ENCODE peak calls at places on chromosomes 16 and 17, in six cellular contexts. B is cardiac muscle cell, T is pancreas, F is transverse colon, Q is psoas muscle, J is iPS DF 6.9. D is an unnamed sample. For H3K36me3, the result is how much of the 10 kb centered on the place peaks cover.

GRCh38 chr17:67378444-67379250 is 1.6 kb downstream of the PITPNC1 start:
- DNase-seq in F (peak), T (peak), Q (peak), B (peak), J (peak), D (peak)

GRCh38 chr16:15434079-15434424 is 336 bp upstream of the BMERB1 start:
- DNase-seq in J (no peak), B (no peak), Q (no peak), F (no peak), T (no peak), D (no peak)

GRCh38 chr16:70529051-70529777 is 5.6 kb downstream of the SF3B3 start:
- DNase-seq in Q (no peak), F (no peak), J (no peak), B (no peak), T (no peak), D (no peak)

GRCh38 chr16:60181542-60181941 is 1447.4 kb upstream of the GOT2 start:
- DNase-seq in J (no peak), B (no peak), F (no peak), Q (no peak), T (no peak), D (no peak)

GRCh38 chr17:45229681-45230409 is 8.2 kb downstream of the FMNL1 start:
- DNase-seq in T (no peak), J (no peak), Q (peak), F (peak), B (no peak), D (no peak)

GRCh38 chr16:79437764-79438728 is 162.5 kb downstream of the MAF start:
- DNase-seq in J (no peak), B (no peak), Q (peak), T (peak), F (no peak), D (no peak)

GRCh38 chr17:73205326-73205980 is 12.6 kb downstream of the COG1 start:
- DNase-seq in F (no peak), T (no peak), Q (peak), J (no peak), B (no peak), D (no peak)

GRCh38 chr16:67163164-67163902 is 1.2 kb upstream of the HSF4 start:
- DNase-seq in Q (peak), B (peak), T (peak), F (no peak), J (no peak), D (no peak)

GRCh38 chr16:74984194-74984669 is 691 bp downstream of the WDR59 start:
- DNase-seq in Q (no peak), J (no peak), T (no peak), F (no peak), B (no peak), D (peak)

GRCh38 chr16:29307598-29308507 is 98.7 kb downstream of the NPIPB11 start:
- DNase-seq in F (no peak), Q (no peak), T (no peak), B (no peak), J (no peak), D (no peak)

GRCh38 chr16:2715519-2715918 is 4.5 kb downstream of the PRSS27 start:
- DNase-seq in J (no peak), F (peak), B (peak), T (peak), Q (peak), D (peak)

GRCh38 chr16:74607310-74607966 is 524 bp upstream of the GLG1 start:
- DNase-seq in F (no peak), J (no peak), Q (no peak), B (no peak), T (no peak), D (no peak)

GRCh38 chr16:1261131-1261917 is 5.5 kb downstream of the TPSD1 start:
- DNase-seq in J (no peak), F (no peak), B (no peak), T (no peak), Q (no peak), D (no peak)

GRCh38 chr17:44587339-44587738 is 30.1 kb downstream of the FZD2 start:
- DNase-seq in B (peak), F (no peak), J (no peak), Q (peak), T (no peak), D (no peak)

GRCh38 chr16:2473999-2474876 is 689 bp upstream of the TBC1D24 start:
- DNase-seq in B (peak), Q (peak), F (peak), J (no peak), T (peak), D (peak)

GRCh38 chr16:81708459-81709368 is 70.4 kb upstream of the PLCG2 start:
- DNase-seq in B (no peak), Q (no peak), F (peak), J (no peak), T (peak), D (no peak)

GRCh38 chr16:4123617-4124300 is 7.5 kb upstream of the ADCY9 start:
- DNase-seq in B (no peak), T (no peak), J (no peak), Q (no peak), F (no peak), D (no peak)

GRCh38 chr17:73072254-73072962 is 20.1 kb downstream of the SLC39A11 start:
- DNase-seq in F (no peak), B (no peak), J (no peak), T (no peak), Q (no peak), D (no peak)

GRCh38 chr16:2206420-2206779 is 1.1 kb downstream of the MLST8 start:
- DNase-seq in B (no peak), Q (no peak), T (no peak), F (no peak), J (no peak), D (no peak)

GRCh38 chr16:154223-155030 is 2.0 kb downstream of the HBZ start:
- DNase-seq in F (peak), T (no peak), B (peak), J (no peak), Q (no peak), D (no peak)

GRCh38 chr17:32564325-32564724 is 77.5 kb downstream of the CDK5R1 start:
- DNase-seq in B (no peak), F (no peak), J (no peak), Q (no peak), T (no peak), D (no peak)

GRCh38 chr17:66407864-66408263 is 105.5 kb downstream of the PRKCA start:
- DNase-seq in T (no peak), B (no peak), Q (no peak), F (no peak), J (no peak), D (no peak)

GRCh38 chr17:16374129-16374528 is 6.8 kb upstream of the UBB start:
- DNase-seq in J (no peak), B (no peak), Q (no peak), T (no peak), F (peak), D (no peak)

GRCh38 chr16:81558444-81559175 is 114.0 kb downstream of the CMIP start:
- DNase-seq in T (peak), J (no peak), Q (no peak), F (peak), B (no peak), D (no peak)

GRCh38 chr16:31284926-31285325 is 25.2 kb downstream of the ITGAM start:
- DNase-seq in Q (no peak), J (no peak), T (no peak), B (no peak), F (no peak), D (no peak)

GRCh38 chr17:38338053-38338452 is 5.7 kb downstream of the GPR179 start:
- DNase-seq in B (no peak), F (no peak), T (no peak), Q (no peak), J (no peak), D (no peak)

GRCh38 chr17:4833941-4834501 is 881 bp downstream of the MINK1 start:
- DNase-seq in T (no peak), Q (no peak), J (no peak), F (peak), B (peak), D (no peak)

GRCh38 chr17:36928450-36929125 is 8.7 kb upstream of the LHX1 start:
- DNase-seq in Q (no peak), T (no peak), J (no peak), F (no peak), B (no peak), D (no peak)

GRCh38 chr16:4601317-4602186 is 13.1 kb downstream of the UBALD1 start:
- DNase-seq in F (no peak), Q (no peak), T (peak), B (no peak), J (no peak), D (no peak)

GRCh38 chr16:2475413-2476344 is 752 bp downstream of the TBC1D24 start:
- DNase-seq in F (peak), T (peak), J (no peak), Q (no peak), B (peak), D (no peak)

GRCh38 chr16:68235882-68236803 is at the start of gene ESRP2:
- DNase-seq in B (peak), T (peak), F (peak), J (no peak), Q (peak), D (peak)

GRCh38 chr16:56941856-56942331 is 10.0 kb downstream of the HERPUD1 start:
- DNase-seq in Q (no peak), B (no peak), J (no peak), F (no peak), T (no peak), D (no peak)

GRCh38 chr17:16158721-16159120 is 56.6 kb downstream of the NCOR1 start:
- DNase-seq in J (no peak), B (no peak), T (no peak), F (no peak), Q (no peak), D (no peak)

GRCh38 chr17:73232587-73233373 is 28.9 kb downstream of the CPSF4L start:
- DNase-seq in Q (no peak), J (no peak), B (peak), F (peak), T (peak), D (no peak)

GRCh38 chr16:71376465-71377157 is 18.1 kb downstream of the CALB2 start:
- DNase-seq in Q (no peak), F (no peak), B (no peak), J (no peak), T (no peak), D (no peak)

GRCh38 chr16:13379266-13379665 is 477.9 kb downstream of the SHISA9 start:
- DNase-seq in F (no peak), Q (no peak), J (no peak), T (no peak), B (no peak), D (no peak)

GRCh38 chr16:87896924-87897562 is 27.7 kb upstream of the SLC7A5 start:
- DNase-seq in B (no peak), F (no peak), T (no peak), J (no peak), Q (no peak), D (no peak)
- H3K36me3 ChIP-seq in B (under half), F (under half), T (under half), J (under half), Q (under half), D (under half)

DNA sequence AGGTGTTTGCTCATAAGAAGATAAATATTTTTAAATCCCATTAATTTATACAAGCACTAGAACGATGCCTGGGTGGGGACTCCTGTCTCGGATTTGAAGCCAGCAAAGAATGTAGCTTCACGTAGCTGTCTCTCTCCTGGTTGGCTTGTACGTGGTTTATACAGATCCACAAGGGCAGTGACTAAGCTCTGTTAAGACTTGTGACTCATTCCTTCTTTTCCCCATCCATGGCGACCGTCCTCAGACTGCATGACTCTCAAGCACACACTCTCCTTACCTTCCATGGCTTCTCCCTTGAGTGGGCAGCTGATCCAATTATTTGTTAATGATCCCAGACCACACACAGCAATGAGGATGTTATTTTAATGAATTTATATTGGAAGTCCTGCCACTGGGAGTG is 679.7 kb upstream of the SOX9 start:
- DNase-seq in Q (no peak), T (no peak), F (no peak), J (no peak), B (no peak), D (no peak)
- H3K27ac ChIP-seq in Q (no peak), T (no peak), F (no peak), J (no peak), B (no peak), D (no peak)

DNA sequence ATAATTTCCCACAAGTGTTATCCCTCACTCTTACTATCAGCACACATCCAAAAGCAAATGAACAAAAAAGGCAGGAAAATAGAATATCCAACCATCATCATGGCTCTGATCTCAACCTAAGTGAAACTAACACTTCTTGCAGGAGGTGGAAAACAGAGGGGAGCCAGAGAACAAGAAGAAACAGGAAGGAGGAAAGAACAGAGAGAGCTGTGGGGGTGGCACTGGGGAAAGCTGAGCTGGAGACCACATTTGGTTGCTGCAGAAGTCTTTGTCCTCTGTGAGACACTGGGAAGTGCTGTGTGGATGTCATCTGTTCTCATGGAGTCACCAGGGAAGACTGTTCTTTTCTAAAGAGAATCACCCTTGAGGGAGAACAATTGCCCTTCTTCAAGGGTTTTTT is 34.7 kb downstream of the GRB7 start:
- DNase-seq in J (no peak), Q (no peak), B (no peak), F (no peak), T (no peak), D (no peak)
- H3K36me3 ChIP-seq in J (under half), Q (under half), B (under half), F (under half), T (under half), D (under half)

GRCh38 chr17:78861229-78861628 is 20.6 kb upstream of the USP36 start:
- DNase-seq in F (no peak), J (no peak), B (no peak), Q (no peak), T (no peak), D (no peak)
- H3K27ac ChIP-seq in F (peak), J (no peak), B (no peak), Q (peak), T (no peak), D (no peak)

GRCh38 chr17:78366109-78366848 is 6.4 kb upstream of the SOCS3 start:
- DNase-seq in Q (no peak), B (no peak), F (no peak), T (no peak), J (no peak), D (no peak)
- H3K36me3 ChIP-seq in Q (under half), B (under half), F (under half), T (under half), J (under half), D (under half)